ENCODE peak calls at places on chromosomes 1 and 21, in eight cellular contexts. B, Q, T, E, D, K, I and R are unnamed samples.

GRCh38 chr1:225812488-225813249 is 2.7 kb downstream of the EPHX1 start:
- DNase-seq in B (peak; percentile 39), Q (no peak), T (no peak), E (no peak), D (no peak), K (no peak), I (no peak), R (no peak)

GRCh38 chr1:1614204-1614953 is 921 bp upstream of the MIB2 start:
- DNase-seq in B (peak; percentile 94), Q (no peak), T (peak; percentile 45), E (peak; percentile 88), D (no peak), K (no peak), I (no peak), R (peak; percentile 59)

GRCh38 chr1:221962385-221962784 is 220.5 kb upstream of the DUSP10 start:
- DNase-seq in B (no peak), Q (no peak), T (no peak), E (no peak), D (no peak), K (no peak), I (no peak), R (no peak)

GRCh38 chr1:5481889-5482288 is 510.3 kb downstream of the NPHP4 start:
- DNase-seq in B (no peak), Q (peak; percentile 26), T (no peak), E (no peak), D (no peak), K (no peak), I (peak; percentile 17), R (no peak)

GRCh38 chr1:38623529-38623928 is 236.0 kb downstream of the RRAGC start:
- DNase-seq in B (no peak), Q (no peak), T (no peak), E (no peak), D (no peak), K (no peak), I (no peak), R (no peak)

GRCh38 chr1:183590225-183591191 is at the start of gene NCF2:
- DNase-seq in B (peak; percentile 58), Q (no peak), T (no peak), E (peak; percentile 57), D (peak; percentile 83), K (no peak), I (peak; percentile 75), R (no peak)

GRCh38 chr1:53190210-53190611 is 6.4 kb upstream of the CPT2 start:
- DNase-seq in B (no peak), Q (no peak), T (no peak), E (no peak), D (no peak), K (no peak), I (no peak), R (no peak)

GRCh38 chr21:29342394-29342957 is 43.8 kb downstream of the BACH1 start:
- DNase-seq in B (peak; percentile 96), Q (no peak), T (peak; percentile 8), E (peak; percentile 99), D (peak; percentile 50), K (no peak), I (peak; percentile 97), R (peak; percentile 79)

GRCh38 chr1:235583511-235584001 is 66.0 kb downstream of the GNG4 start:
- DNase-seq in B (no peak), Q (no peak), T (no peak), E (no peak), D (no peak), K (no peak), I (peak; percentile 10), R (no peak)

GRCh38 chr1:47393141-47393540 is 22.9 kb upstream of the FOXE3 start:
- DNase-seq in B (no peak), Q (no peak), T (no peak), E (peak; percentile 56), D (no peak), K (no peak), I (no peak), R (no peak)

GRCh38 chr1:168819668-168820067 is 90.7 kb upstream of the DPT start:
- DNase-seq in B (no peak), Q (no peak), T (no peak), E (no peak), D (no peak), K (no peak), I (no peak), R (no peak)

GRCh38 chr1:157154291-157154690 is 16.1 kb upstream of the ETV3 start:
- DNase-seq in B (no peak), Q (no peak), T (no peak), E (no peak), D (no peak), K (no peak), I (no peak), R (no peak)

GRCh38 chr1:180482425-180483275 is 19.7 kb downstream of the ACBD6 start:
- DNase-seq in B (peak; percentile 75), Q (peak; percentile 42), T (peak; percentile 48), E (peak; percentile 67), D (peak; percentile 38), K (peak; percentile 20), I (peak; percentile 45), R (no peak)

GRCh38 chr1:156122519-156123355 is 8.2 kb downstream of the LMNA start:
- DNase-seq in B (peak; percentile 92), Q (no peak), T (peak; percentile 73), E (peak; percentile 92), D (no peak), K (no peak), I (peak; percentile 91), R (peak; percentile 89)

GRCh38 chr1:227223407-227223806 is 94.9 kb downstream of the CDC42BPA start:
- DNase-seq in B (no peak), Q (no peak), T (no peak), E (no peak), D (no peak), K (no peak), I (no peak), R (no peak)

GRCh38 chr1:60114735-60115318 is 41.3 kb upstream of the C1orf87 start:
- DNase-seq in B (no peak), Q (no peak), T (peak; percentile 5), E (no peak), D (no peak), K (no peak), I (no peak), R (no peak)

GRCh38 chr1:159076753-159077656 is at the start of gene AIM2:
- DNase-seq in B (no peak), Q (no peak), T (no peak), E (no peak), D (peak; percentile 61), K (no peak), I (peak; percentile 94), R (no peak)

GRCh38 chr1:54815086-54815876 is 14.2 kb upstream of the TTC22 start:
- DNase-seq in B (no peak), Q (no peak), T (no peak), E (no peak), D (no peak), K (no peak), I (no peak), R (no peak)

GRCh38 chr1:43313771-43314170 is 13.0 kb downstream of the TIE1 start:
- DNase-seq in B (no peak), Q (no peak), T (no peak), E (no peak), D (no peak), K (no peak), I (no peak), R (no peak)

GRCh38 chr1:12435639-12436344 is 182.2 kb downstream of the DHRS3 start:
- DNase-seq in B (peak; percentile 58), Q (no peak), T (no peak), E (peak; percentile 43), D (peak; percentile 31), K (no peak), I (peak; percentile 78), R (no peak)

GRCh38 chr1:153533689-153534201 is 2.0 kb downstream of the S100A6 start:
- DNase-seq in B (peak; percentile 81), Q (no peak), T (no peak), E (peak; percentile 93), D (no peak), K (no peak), I (peak; percentile 99), R (peak; percentile 75)

GRCh38 chr1:97008226-97008625 is 286.6 kb downstream of the PTBP2 start:
- DNase-seq in B (no peak), Q (no peak), T (no peak), E (peak; percentile 28), D (no peak), K (no peak), I (no peak), R (no peak)

GRCh38 chr1:247905181-247905580 is 9.8 kb downstream of the OR2W3 start:
- DNase-seq in B (no peak), Q (no peak), T (no peak), E (no peak), D (no peak), K (no peak), I (no peak), R (no peak)

GRCh38 chr1:84732520-84732919 is 42.3 kb upstream of the SSX2IP start:
- DNase-seq in B (no peak), Q (no peak), T (no peak), E (no peak), D (no peak), K (no peak), I (no peak), R (no peak)

GRCh38 chr1:35725591-35725990 is 6.9 kb upstream of the C1orf216 start:
- DNase-seq in B (peak; percentile 24), Q (no peak), T (peak; percentile 88), E (peak; percentile 17), D (no peak), K (no peak), I (no peak), R (no peak)

GRCh38 chr1:24091971-24092482 is 19.9 kb downstream of the MYOM3 start:
- DNase-seq in B (no peak), Q (no peak), T (no peak), E (no peak), D (no peak), K (no peak), I (no peak), R (no peak)

GRCh38 chr21:38139380-38140168 is 117.2 kb upstream of the KCNJ15 start:
- DNase-seq in B (peak; percentile 78), Q (no peak), T (no peak), E (peak; percentile 62), D (no peak), K (no peak), I (peak; percentile 64), R (no peak)

GRCh38 chr1:43221256-43221778 is 48.5 kb upstream of the TMEM125 start:
- DNase-seq in B (no peak), Q (no peak), T (no peak), E (no peak), D (peak; percentile 69), K (no peak), I (no peak), R (no peak)

GRCh38 chr1:39393645-39394044 is 97.8 kb upstream of the BMP8A start:
- DNase-seq in B (no peak), Q (no peak), T (no peak), E (no peak), D (no peak), K (no peak), I (no peak), R (no peak)